ENCODE peak calls at places on chromosomes 5 and 9, in six cellular contexts. One of them, this sample, is unnamed. For H3K27me3, the result is how much of the 10 kb centered on the place peaks cover.

GRCh38 chr5:144205141-144205551 is 34.5 kb downstream of the KCTD16 start:
- DNase-seq in HCT116: no peak
- DNase-seq in keratinocyte: no peak
- DNase-seq in PC-9: peak
- DNase-seq in Peyer's patch: no peak
- DNase-seq in ovary: peak
- DNase-seq in this sample: no peak

GRCh38 chr9:128786681-128787582 is at the start of gene TBC1D13:
- DNase-seq in PC-9: peak
- DNase-seq in ovary: peak
- DNase-seq in Peyer's patch: peak
- DNase-seq in HCT116: peak
- DNase-seq in keratinocyte: no peak
- DNase-seq in this sample: no peak

GRCh38 chr9:89362647-89363310 is 44.5 kb downstream of the SECISBP2 start:
- DNase-seq in keratinocyte: no peak
- DNase-seq in PC-9: no peak
- DNase-seq in ovary: no peak
- DNase-seq in Peyer's patch: peak
- DNase-seq in HCT116: no peak
- DNase-seq in this sample: no peak

GRCh38 chr9:34179528-34180138 is 790 bp downstream of the UBAP1 start:
- DNase-seq in ovary: no peak
- DNase-seq in PC-9: no peak
- DNase-seq in keratinocyte: no peak
- DNase-seq in HCT116: no peak
- DNase-seq in Peyer's patch: no peak
- DNase-seq in this sample: no peak

GRCh38 chr9:128242828-128243485 is 32.9 kb downstream of the GOLGA2 start:
- DNase-seq in PC-9: no peak
- DNase-seq in ovary: no peak
- DNase-seq in HCT116: no peak
- DNase-seq in Peyer's patch: no peak
- DNase-seq in keratinocyte: no peak
- DNase-seq in this sample: no peak

GRCh38 chr9:97853844-97854695 is 1.0 kb downstream of the FOXE1 start:
- DNase-seq in keratinocyte: no peak
- DNase-seq in ovary: no peak
- DNase-seq in PC-9: peak
- DNase-seq in HCT116: no peak
- DNase-seq in Peyer's patch: no peak
- DNase-seq in this sample: no peak

GRCh38 chr5:26553079-26553478 is 485.3 kb downstream of the CDH9 start:
- DNase-seq in HCT116: no peak
- DNase-seq in Peyer's patch: no peak
- DNase-seq in PC-9: peak
- DNase-seq in keratinocyte: no peak
- DNase-seq in ovary: no peak
- DNase-seq in this sample: peak

GRCh38 chr5:66621146-66621545 is 25.0 kb downstream of the MAST4 start:
- DNase-seq in ovary: no peak
- DNase-seq in PC-9: no peak
- DNase-seq in keratinocyte: no peak
- DNase-seq in HCT116: no peak
- DNase-seq in Peyer's patch: no peak
- DNase-seq in this sample: no peak

GRCh38 chr5:172919525-172920446 is 39.4 kb upstream of the RPL26L1 start:
- DNase-seq in ovary: no peak
- DNase-seq in HCT116: no peak
- DNase-seq in Peyer's patch: no peak
- DNase-seq in PC-9: no peak
- DNase-seq in keratinocyte: no peak
- DNase-seq in this sample: no peak

GRCh38 chr5:88089757-88090390 is 178.8 kb downstream of the TMEM161B start:
- DNase-seq in ovary: no peak
- DNase-seq in PC-9: no peak
- DNase-seq in HCT116: no peak
- DNase-seq in keratinocyte: no peak
- DNase-seq in Peyer's patch: no peak
- DNase-seq in this sample: no peak

GRCh38 chr5:149203896-149204544 is 62.7 kb downstream of the ABLIM3 start:
- DNase-seq in Peyer's patch: no peak
- DNase-seq in keratinocyte: no peak
- DNase-seq in PC-9: no peak
- DNase-seq in ovary: no peak
- DNase-seq in HCT116: no peak
- DNase-seq in this sample: no peak

GRCh38 chr5:9329125-9329524 is 216.8 kb downstream of the SEMA5A start:
- DNase-seq in keratinocyte: no peak
- DNase-seq in ovary: no peak
- DNase-seq in PC-9: no peak
- DNase-seq in HCT116: no peak
- DNase-seq in Peyer's patch: no peak
- DNase-seq in this sample: no peak

GRCh38 chr5:55037046-55037771 is 13.2 kb downstream of the GZMK start:
- DNase-seq in Peyer's patch: peak
- DNase-seq in HCT116: peak
- DNase-seq in PC-9: no peak
- DNase-seq in keratinocyte: no peak
- DNase-seq in ovary: no peak
- DNase-seq in this sample: no peak

GRCh38 chr5:169814522-169814921 is 165.8 kb downstream of the INSYN2B start:
- DNase-seq in HCT116: no peak
- DNase-seq in keratinocyte: no peak
- DNase-seq in PC-9: no peak
- DNase-seq in Peyer's patch: no peak
- DNase-seq in ovary: no peak
- DNase-seq in this sample: no peak

GRCh38 chr5:61301820-61302563 is 30.1 kb upstream of the ZSWIM6 start:
- DNase-seq in ovary: peak
- DNase-seq in Peyer's patch: no peak
- DNase-seq in keratinocyte: no peak
- DNase-seq in HCT116: peak
- DNase-seq in PC-9: peak
- DNase-seq in this sample: peak

GRCh38 chr9:110048976-110049698 is 158.8 kb downstream of the C9orf152 start:
- DNase-seq in Peyer's patch: peak
- DNase-seq in keratinocyte: no peak
- DNase-seq in ovary: no peak
- DNase-seq in PC-9: peak
- DNase-seq in HCT116: no peak
- DNase-seq in this sample: no peak

GRCh38 chr5:142906863-142907671 is 136.9 kb downstream of the ARHGAP26 start:
- DNase-seq in ovary: no peak
- DNase-seq in PC-9: no peak
- DNase-seq in keratinocyte: no peak
- DNase-seq in HCT116: no peak
- DNase-seq in Peyer's patch: no peak
- DNase-seq in this sample: no peak

GRCh38 chr5:150079655-150080461 is 6.5 kb downstream of the CSF1R start:
- DNase-seq in HCT116: no peak
- DNase-seq in keratinocyte: no peak
- DNase-seq in ovary: no peak
- DNase-seq in PC-9: no peak
- DNase-seq in Peyer's patch: peak
- DNase-seq in this sample: no peak

GRCh38 chr5:150043657-150044333 is 42.6 kb downstream of the CSF1R start:
- DNase-seq in Peyer's patch: no peak
- DNase-seq in PC-9: no peak
- DNase-seq in keratinocyte: no peak
- DNase-seq in ovary: no peak
- DNase-seq in HCT116: no peak
- DNase-seq in this sample: no peak

GRCh38 chr5:54103871-54104270 is 206.5 kb downstream of the ARL15 start:
- DNase-seq in ovary: no peak
- DNase-seq in HCT116: no peak
- DNase-seq in keratinocyte: no peak
- DNase-seq in PC-9: no peak
- DNase-seq in Peyer's patch: no peak
- DNase-seq in this sample: no peak

GRCh38 chr5:153970496-153970895 is 68.2 kb downstream of the FAM114A2 start:
- DNase-seq in ovary: no peak
- DNase-seq in keratinocyte: no peak
- DNase-seq in PC-9: no peak
- DNase-seq in HCT116: no peak
- DNase-seq in Peyer's patch: no peak
- DNase-seq in this sample: no peak

GRCh38 chr9:128333368-128333969 is 6.9 kb upstream of the SLC27A4 start:
- DNase-seq in keratinocyte: no peak
- DNase-seq in Peyer's patch: no peak
- DNase-seq in PC-9: no peak
- DNase-seq in HCT116: no peak
- DNase-seq in ovary: no peak
- DNase-seq in this sample: no peak

GRCh38 chr5:95725937-95726810 is 5.0 kb upstream of the RHOBTB3 start:
- DNase-seq in Peyer's patch: no peak
- DNase-seq in ovary: no peak
- DNase-seq in keratinocyte: no peak
- DNase-seq in HCT116: no peak
- DNase-seq in PC-9: no peak
- DNase-seq in this sample: no peak

GRCh38 chr5:180139731-180140626 is 68.4 kb upstream of the RNF130 start:
- DNase-seq in ovary: no peak
- DNase-seq in Peyer's patch: peak
- DNase-seq in keratinocyte: no peak
- DNase-seq in HCT116: no peak
- DNase-seq in PC-9: no peak
- DNase-seq in this sample: no peak

GRCh38 chr5:1568201-1568979 is 44.6 kb upstream of the LPCAT1 start:
- DNase-seq in PC-9: peak
- DNase-seq in ovary: no peak
- DNase-seq in HCT116: no peak
- DNase-seq in keratinocyte: no peak
- DNase-seq in Peyer's patch: no peak
- DNase-seq in this sample: peak

GRCh38 chr5:109453251-109453650 is 43.5 kb upstream of the PJA2 start:
- DNase-seq in PC-9: no peak
- DNase-seq in keratinocyte: no peak
- DNase-seq in HCT116: no peak
- DNase-seq in Peyer's patch: no peak
- DNase-seq in ovary: no peak
- DNase-seq in this sample: no peak

DNA sequence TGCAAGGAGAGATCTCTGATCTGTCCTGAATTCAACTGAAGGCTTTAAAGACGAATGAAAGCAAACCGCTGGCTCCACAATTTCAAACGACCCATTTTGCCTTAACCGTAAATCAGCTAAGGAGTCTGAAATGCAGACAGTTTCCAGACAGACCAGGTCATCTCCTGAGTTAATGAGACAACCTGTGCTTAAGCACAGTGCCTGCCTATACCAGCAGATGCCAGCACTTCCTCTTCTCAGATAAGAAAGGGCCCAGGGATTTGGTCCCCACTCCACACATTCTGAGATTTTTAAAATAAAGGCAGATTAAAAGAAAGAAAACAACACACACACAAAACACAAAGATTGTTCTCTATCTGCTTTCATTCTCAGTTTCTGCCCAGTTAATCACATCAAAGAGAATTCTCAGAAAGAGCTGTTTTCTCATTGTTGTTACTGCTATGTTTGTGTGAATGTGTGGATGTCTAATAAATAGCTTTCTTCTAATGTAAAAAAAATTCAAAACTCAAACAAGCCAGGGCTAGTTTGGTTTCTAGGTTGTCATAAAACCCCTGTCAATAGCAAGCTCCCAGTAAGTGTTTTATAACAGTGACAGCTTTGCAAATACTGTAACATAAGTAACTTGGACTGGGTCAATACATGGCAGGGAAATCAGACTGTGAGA is 157.7 kb upstream of the SLC24A2 start:
- DNase-seq in HCT116: no peak
- DNase-seq in ovary: no peak
- DNase-seq in Peyer's patch: no peak
- DNase-seq in keratinocyte: no peak
- DNase-seq in PC-9: no peak
- DNase-seq in this sample: no peak
- TF ChIP-seq CTCF in HCT116: no peak
- TF ChIP-seq CTCF in ovary: no peak
- TF ChIP-seq CTCF in Peyer's patch: no peak
- TF ChIP-seq CTCF in keratinocyte: peak
- TF ChIP-seq CTCF in PC-9: peak
- TF ChIP-seq CTCF in this sample: peak

DNA sequence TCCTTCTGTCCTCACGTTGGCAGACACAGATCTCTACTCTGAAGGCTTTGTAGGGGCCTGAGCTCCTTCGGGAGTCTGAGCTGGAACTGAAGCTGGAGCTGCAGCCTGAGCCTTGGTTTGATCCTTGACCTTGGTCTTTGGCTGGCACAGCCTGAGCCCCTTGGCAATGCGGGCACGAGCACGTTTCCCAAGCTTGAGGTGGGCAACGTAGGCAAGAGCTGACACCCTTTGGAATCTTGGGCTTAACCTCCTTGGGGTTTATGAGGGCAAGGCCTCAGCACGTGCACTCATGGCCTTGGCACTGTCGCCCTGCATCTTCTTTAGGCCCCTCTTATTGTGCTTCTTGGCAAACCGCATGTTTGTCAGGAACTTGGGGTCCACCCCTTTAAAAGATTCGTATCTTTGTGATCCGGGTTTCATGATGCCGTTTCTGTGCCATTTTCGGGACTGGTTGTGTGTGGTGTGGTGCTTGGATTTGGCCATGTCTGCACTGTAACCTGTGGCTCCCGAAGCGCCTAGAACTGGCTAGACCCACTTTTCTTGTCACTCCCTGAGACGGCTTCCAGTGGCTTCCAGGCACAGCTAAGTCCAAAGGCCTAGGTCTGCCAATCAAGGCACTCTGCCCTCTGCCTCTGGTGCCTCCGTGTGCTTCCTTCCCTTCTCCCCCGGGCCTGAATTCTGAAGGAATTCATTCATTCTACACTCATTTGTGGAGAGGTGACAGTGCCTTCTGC is 1.4 kb downstream of the SUSD1 start:
- DNase-seq in Peyer's patch: no peak
- DNase-seq in HCT116: no peak
- DNase-seq in PC-9: no peak
- DNase-seq in keratinocyte: no peak
- DNase-seq in ovary: no peak
- DNase-seq in this sample: no peak
- H3K4me3 ChIP-seq in Peyer's patch: no peak
- H3K4me3 ChIP-seq in HCT116: peak
- H3K4me3 ChIP-seq in PC-9: peak
- H3K4me3 ChIP-seq in keratinocyte: peak
- H3K4me3 ChIP-seq in ovary: no peak
- H3K4me3 ChIP-seq in this sample: no peak

GRCh38 chr9:135147473-135147805 is 60.0 kb downstream of the OLFM1 start:
- DNase-seq in keratinocyte: no peak
- DNase-seq in PC-9: no peak
- DNase-seq in Peyer's patch: no peak
- DNase-seq in HCT116: no peak
- DNase-seq in ovary: no peak
- DNase-seq in this sample: no peak
- H3K27me3 ChIP-seq in keratinocyte: under half
- H3K27me3 ChIP-seq in PC-9: half or more
- H3K27me3 ChIP-seq in Peyer's patch: under half
- H3K27me3 ChIP-seq in HCT116: under half
- H3K27me3 ChIP-seq in ovary: under half
- H3K27me3 ChIP-seq in this sample: under half

GRCh38 chr5:37043693-37044092 is 167.1 kb downstream of the NIPBL start:
- DNase-seq in ovary: no peak
- DNase-seq in HCT116: no peak
- DNase-seq in Peyer's patch: no peak
- DNase-seq in keratinocyte: no peak
- DNase-seq in PC-9: no peak
- DNase-seq in this sample: no peak
- TF ChIP-seq CTCF in ovary: no peak
- TF ChIP-seq CTCF in HCT116: peak
- TF ChIP-seq CTCF in Peyer's patch: no peak
- TF ChIP-seq CTCF in keratinocyte: peak
- TF ChIP-seq CTCF in PC-9: no peak
- TF ChIP-seq CTCF in this sample: no peak

GRCh38 chr5:14148890-14149671 is 5.9 kb downstream of the TRIO start:
- DNase-seq in ovary: no peak
- DNase-seq in Peyer's patch: no peak
- DNase-seq in PC-9: no peak
- DNase-seq in keratinocyte: no peak
- DNase-seq in HCT116: no peak
- DNase-seq in this sample: no peak
- H3K4me3 ChIP-seq in ovary: no peak
- H3K4me3 ChIP-seq in Peyer's patch: no peak
- H3K4me3 ChIP-seq in PC-9: no peak
- H3K4me3 ChIP-seq in keratinocyte: no peak
- H3K4me3 ChIP-seq in HCT116: no peak
- H3K4me3 ChIP-seq in this sample: no peak

This sample was measured in kidney epithelial cell.